ENCODE peak calls at places on chromosomes 2 and 18, in ten cellular contexts. S is left lung; G is A172; P is T-helper 2 cell; A is neuronal stem cell; K is aorta; N is activated CD4-positive, alpha-beta T cell treated with anti-CD3 and anti-CD28 coated beads for 1 hour; I is nucleus accumbens; L is brain microvascular endothelial cell; C is lung. Q is an unnamed sample.
A peak's percentile ranks its signal among the peaks of the same experiment; 100 is the strongest.

GRCh38 chr2:25314514-25315315 is 27.0 kb downstream of the DNMT3A start:
- DNase-seq in N (peak; percentile 56), G (no peak), A (peak; percentile 56), C (peak; percentile 58), P (peak; percentile 89), K (peak; percentile 85), I (peak; percentile 60), S (peak; percentile 87), L (no peak), Q (no peak)

GRCh38 chr18:56285387-56286055 is 352.9 kb downstream of the TXNL1 start:
- DNase-seq in I (no peak), S (no peak), G (no peak), P (no peak), A (no peak), C (no peak), K (no peak), N (no peak), L (no peak), Q (peak; percentile 77)

GRCh38 chr2:115165529-115166109 is 723.2 kb downstream of the DPP10 start:
- DNase-seq in N (no peak), I (no peak), S (no peak), L (peak; percentile 12), K (no peak), P (no peak), C (no peak), A (peak; percentile 14), G (peak; percentile 35), Q (peak; percentile 33)

GRCh38 chr2:97699765-97700444 is 13.5 kb upstream of the ZAP70 start:
- DNase-seq in P (peak; percentile 60), L (peak; percentile 63), K (no peak), S (no peak), G (peak; percentile 55), A (peak; percentile 58), N (no peak), I (peak; percentile 45), C (peak; percentile 45), Q (peak; percentile 62)

GRCh38 chr2:68916226-68916625 is 36.5 kb downstream of the GKN2 start:
- DNase-seq in G (no peak), C (no peak), K (no peak), N (no peak), A (no peak), L (no peak), S (no peak), I (no peak), P (no peak), Q (no peak)

GRCh38 chr2:98348066-98348561 is 1.9 kb downstream of the CNGA3 start:
- DNase-seq in N (no peak), I (no peak), A (peak; percentile 30), K (no peak), L (no peak), P (no peak), S (no peak), G (no peak), C (no peak), Q (no peak)

GRCh38 chr2:120059483-120059882 is 46.6 kb downstream of the EPB41L5 start:
- DNase-seq in P (no peak), G (no peak), K (no peak), S (no peak), C (no peak), I (no peak), L (no peak), A (no peak), N (no peak), Q (no peak)

GRCh38 chr2:168751104-168751768 is 51.2 kb upstream of the NOSTRIN start:
- DNase-seq in A (no peak), C (no peak), S (no peak), L (no peak), P (no peak), K (no peak), G (no peak), I (no peak), N (no peak), Q (no peak)

GRCh38 chr2:121099329-121100318 is 185.4 kb downstream of the TFCP2L1 start:
- DNase-seq in N (no peak), K (peak; percentile 38), C (peak; percentile 69), I (peak; percentile 32), S (no peak), L (no peak), G (no peak), A (no peak), P (no peak), Q (no peak)

GRCh38 chr2:28586864-28587263 is 91.0 kb downstream of the PLB1 start:
- DNase-seq in L (no peak), P (peak; percentile 8), K (no peak), I (no peak), S (no peak), N (peak; percentile 23), A (no peak), G (no peak), C (no peak), Q (no peak)

GRCh38 chr2:1550658-1551316 is 137.5 kb downstream of the TPO start:
- DNase-seq in I (peak; percentile 16), S (peak; percentile 91), P (peak; percentile 50), A (peak; percentile 48), N (peak; percentile 54), L (no peak), C (peak; percentile 42), G (peak; percentile 47), K (peak; percentile 91), Q (peak; percentile 27)

GRCh38 chr18:22983175-22983574 is 50.0 kb downstream of the RBBP8 start:
- DNase-seq in N (no peak), C (no peak), G (peak; percentile 21), S (no peak), P (no peak), A (no peak), I (no peak), L (no peak), K (no peak), Q (peak; percentile 69)

GRCh38 chr2:64695656-64696310 is 42.1 kb upstream of the SERTAD2 start:
- DNase-seq in S (no peak), N (no peak), P (no peak), A (no peak), G (peak; percentile 57), L (no peak), K (no peak), I (no peak), C (no peak), Q (peak; percentile 74)

GRCh38 chr2:226410212-226410611 is 389.4 kb downstream of the IRS1 start:
- DNase-seq in G (no peak), L (no peak), A (no peak), C (no peak), K (no peak), S (no peak), N (no peak), I (no peak), P (no peak), Q (no peak)

GRCh38 chr2:127623388-127624320 is 22.3 kb upstream of the GPR17 start:
- DNase-seq in S (peak; percentile 71), I (no peak), C (no peak), G (peak; percentile 77), P (no peak), L (peak; percentile 72), A (no peak), K (peak; percentile 69), N (no peak), Q (no peak)

GRCh38 chr2:161913865-161914264 is 160.2 kb downstream of the DPP4 start:
- DNase-seq in S (no peak), K (no peak), I (no peak), P (no peak), G (peak; percentile 72), A (no peak), N (no peak), L (no peak), C (no peak), Q (peak; percentile 42)

GRCh38 chr2:147097747-147098146 is 747.1 kb upstream of the ACVR2A start:
- DNase-seq in S (no peak), P (no peak), L (no peak), A (no peak), N (no peak), C (no peak), K (no peak), G (no peak), I (no peak), Q (no peak)

GRCh38 chr2:9769171-9770005 is 73.9 kb upstream of the TAF1B start:
- DNase-seq in K (no peak), P (no peak), S (peak; percentile 66), A (no peak), I (no peak), G (no peak), L (no peak), C (no peak), N (no peak), Q (no peak)

GRCh38 chr2:65037178-65037577 is 19.0 kb upstream of the CEP68 start:
- DNase-seq in C (no peak), P (no peak), K (no peak), G (no peak), L (no peak), A (no peak), I (no peak), S (no peak), N (no peak), Q (no peak)

GRCh38 chr2:96267159-96267971 is 1.3 kb downstream of the CIAO1 start:
- DNase-seq in G (no peak), P (peak; percentile 17), N (no peak), C (no peak), S (peak; percentile 84), I (no peak), L (no peak), A (no peak), K (peak; percentile 83), Q (peak; percentile 35)

GRCh38 chr2:18440777-18441176 is 119.7 kb downstream of the RDH14 start:
- DNase-seq in A (no peak), I (no peak), G (no peak), K (no peak), L (no peak), P (no peak), S (no peak), N (no peak), C (no peak), Q (no peak)

GRCh38 chr2:96525211-96525507 is 11.4 kb upstream of the ARID5A start:
- DNase-seq in N (no peak), I (no peak), S (peak; percentile 19), G (no peak), C (no peak), A (no peak), L (no peak), P (no peak), K (no peak), Q (no peak)

GRCh38 chr2:234324151-234324550 is 172.7 kb downstream of the ARL4C start:
- DNase-seq in I (no peak), A (no peak), P (no peak), N (no peak), S (no peak), K (no peak), G (no peak), C (no peak), L (no peak), Q (peak; percentile 76)

GRCh38 chr2:109272461-109272860 is 143.5 kb downstream of the SH3RF3 start:
- DNase-seq in P (no peak), A (no peak), N (no peak), C (no peak), S (no peak), G (no peak), L (no peak), I (no peak), K (no peak), Q (no peak)

GRCh38 chr2:212364106-212364505 is 174.5 kb downstream of the ERBB4 start:
- DNase-seq in A (no peak), C (no peak), L (no peak), K (no peak), G (no peak), N (no peak), I (no peak), P (no peak), S (no peak), Q (peak; percentile 70)

GRCh38 chr2:23351388-23352141 is 33.4 kb upstream of the KLHL29 start:
- DNase-seq in C (peak; percentile 73), P (peak; percentile 32), I (peak; percentile 62), K (peak; percentile 96), G (peak; percentile 21), S (peak; percentile 88), A (peak; percentile 69), L (peak; percentile 78), N (peak; percentile 30), Q (peak; percentile 75)

GRCh38 chr2:129490666-129491065 is 488.8 kb upstream of the RAB6C start:
- DNase-seq in S (no peak), C (no peak), K (no peak), A (no peak), P (no peak), N (no peak), L (no peak), G (no peak), I (no peak), Q (no peak)

GRCh38 chr2:138112536-138112935 is 148.3 kb downstream of the HNMT start:
- DNase-seq in S (no peak), K (no peak), I (no peak), P (no peak), G (peak; percentile 41), L (peak; percentile 30), A (no peak), N (no peak), C (no peak), Q (no peak)

Q was measured in AG10803.